ENCODE peak calls at places on chromosomes 4 and X, in four cellular contexts. Q is GM12878, J is K562, F is HepG2. T is an unnamed sample.
A peak's percentile ranks its signal among the peaks of the same experiment; 100 is the strongest.

GRCh38 chr4:80069837-80070788 is 2.9 kb downstream of the ANTXR2 start:
- DNase-seq in F (no peak), Q (no peak), J (no peak), T (no peak)

GRCh38 chr4:20248155-20248558 is 3.5 kb upstream of the SLIT2 start:
- DNase-seq in J (no peak), F (peak; percentile 1), Q (no peak), T (no peak)

GRCh38 chr4:185920691-185921260 is 108.8 kb upstream of the SORBS2 start:
- DNase-seq in Q (no peak), F (no peak), J (no peak), T (no peak)

GRCh38 chrX:153303276-153304262 is 18.0 kb downstream of the PNMA6F start:
- DNase-seq in F (no peak), Q (no peak), J (no peak), T (no peak)

GRCh38 chrX:70166601-70167590 is 10.4 kb upstream of the DGAT2L6 start:
- DNase-seq in J (peak; percentile 16), Q (no peak), F (peak; percentile 9), T (peak; percentile 12)

GRCh38 chrX:119960639-119961038 is 17.1 kb upstream of the NKAP start:
- DNase-seq in F (no peak), Q (no peak), J (no peak), T (no peak)

GRCh38 chrX:112636288-112636687 is 43.5 kb downstream of the LHFPL1 start:
- DNase-seq in J (no peak), F (no peak), Q (no peak), T (no peak)

GRCh38 chr4:2923678-2924173 is 39.5 kb downstream of the NOP14 start:
- DNase-seq in Q (no peak), J (no peak), F (no peak), T (no peak)

GRCh38 chrX:69133561-69134542 is 31.4 kb downstream of the PJA1 start:
- DNase-seq in J (peak; percentile 34), Q (no peak), F (peak; percentile 59), T (peak; percentile 78)

GRCh38 chr4:81260443-81261102 is 45.6 kb upstream of the PRKG2 start:
- DNase-seq in J (peak; percentile 14), F (no peak), Q (no peak), T (no peak)

GRCh38 chrX:149762696-149763614 is 10.9 kb upstream of the HSFX1 start:
- DNase-seq in F (no peak), Q (no peak), J (no peak), T (no peak)

GRCh38 chr4:40629401-40630334 is at the start of gene RBM47:
- DNase-seq in Q (no peak), F (no peak), J (no peak), T (peak; percentile 76)

GRCh38 chr4:151644625-151645024 is 116.2 kb downstream of the GATB start:
- DNase-seq in F (peak; percentile 44), J (peak; percentile 42), Q (no peak), T (peak; percentile 6)

GRCh38 chr4:188754372-188755002 is 615.2 kb downstream of the TRIML1 start:
- DNase-seq in F (no peak), J (no peak), Q (no peak), T (no peak)

GRCh38 chrX:45517090-45517973 is 316.7 kb upstream of the DIPK2B start:
- DNase-seq in J (no peak), F (peak; percentile 16), Q (no peak), T (no peak)

GRCh38 chrX:56802921-56803848 is 74.1 kb downstream of the NBDY start:
- DNase-seq in J (peak; percentile 29), F (peak; percentile 39), Q (peak; percentile 77), T (no peak)

GRCh38 chrX:130726661-130727060 is 176.3 kb downstream of the ENOX2 start:
- DNase-seq in F (no peak), Q (no peak), J (no peak), T (no peak)

GRCh38 chr4:105992641-105993305 is 97.5 kb downstream of the NPNT start:
- DNase-seq in Q (no peak), F (no peak), J (no peak), T (no peak)

GRCh38 chr4:105988671-105989070 is 93.4 kb downstream of the NPNT start:
- DNase-seq in J (no peak), F (no peak), Q (no peak), T (no peak)

GRCh38 chr4:105991726-105992125 is 96.5 kb downstream of the NPNT start:
- DNase-seq in F (no peak), Q (no peak), J (no peak), T (no peak)

GRCh38 chr4:105990933-105991332 is 95.7 kb downstream of the NPNT start:
- DNase-seq in F (no peak), Q (no peak), J (no peak), T (peak; percentile 4)

DNA sequence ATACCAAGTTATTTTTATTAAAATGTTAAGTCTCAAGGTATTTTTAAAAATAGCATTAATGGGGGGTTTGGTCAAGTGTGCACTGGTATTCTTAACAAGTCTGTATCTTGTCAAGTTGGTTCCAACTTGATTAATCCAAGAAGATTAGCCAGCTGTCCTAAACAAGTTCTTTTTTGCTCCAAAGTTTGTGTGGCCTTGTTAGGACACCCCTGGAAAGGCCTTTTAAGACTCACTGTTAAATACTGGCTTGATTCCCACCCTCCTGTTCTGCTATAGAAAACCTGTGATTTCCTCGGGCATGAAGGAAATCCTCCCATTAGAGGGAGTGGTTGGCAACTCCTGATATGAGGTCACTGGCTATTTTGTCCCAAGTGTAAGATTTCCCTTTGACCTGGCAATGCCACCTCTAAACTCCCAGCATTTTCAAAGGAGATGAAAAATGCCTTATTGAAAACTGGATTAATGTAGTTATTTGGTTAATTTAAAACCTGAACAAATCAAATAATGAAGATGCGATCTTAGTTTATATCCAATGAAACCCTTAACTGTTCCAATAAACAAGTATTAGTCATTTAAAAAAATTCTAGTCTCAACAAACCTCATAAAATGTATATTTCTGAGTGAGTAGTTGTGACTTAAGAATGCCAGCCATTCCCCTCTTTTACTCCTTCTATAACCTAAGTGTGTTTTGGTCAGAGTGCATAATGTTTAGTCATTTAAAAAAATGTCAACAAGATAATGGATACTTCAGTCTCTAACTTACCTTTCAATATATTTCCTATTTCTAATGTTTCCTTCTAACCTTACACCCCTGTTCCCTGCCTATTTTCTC is 94.4 kb downstream of the NPNT start:
- DNase-seq in F (no peak), J (no peak), Q (no peak), T (no peak)
- TF ChIP-seq POLR2AphosphoS2 in F (no peak), J (no peak), Q (no peak), T (no peak)

GRCh38 chr4:179225594-179225993 is 1783.4 kb upstream of the AGA start:
- DNase-seq in F (no peak), Q (no peak), J (no peak), T (no peak)
- TF ChIP-seq JUNB in F (no peak), Q (no peak), J (no peak), T (no peak)

GRCh38 chr4:6534050-6534449 is 40.9 kb upstream of the MAN2B2 start:
- DNase-seq in J (no peak), Q (no peak), F (no peak), T (no peak)
- TF ChIP-seq POLR2AphosphoS2 in J (no peak), Q (no peak), F (no peak), T (no peak)

GRCh38 chr4:35538807-35539206 is 705.5 kb downstream of the ARAP2 start:
- DNase-seq in F (no peak), J (no peak), Q (no peak), T (no peak)
- TF ChIP-seq JUNB in F (no peak), J (no peak), Q (no peak), T (no peak)

GRCh38 chr4:70365479-70365878 is 4.9 kb downstream of the SMR3A start:
- DNase-seq in J (no peak), Q (no peak), F (peak; percentile 23), T (no peak)
- TF ChIP-seq POLR2AphosphoS2 in J (no peak), Q (no peak), F (no peak), T (no peak)

GRCh38 chr4:109079177-109079576 is 223.3 kb downstream of the COL25A1 start:
- DNase-seq in J (no peak), Q (no peak), F (no peak), T (no peak)
- TF ChIP-seq JUNB in J (no peak), Q (no peak), F (no peak), T (no peak)

GRCh38 chr4:25927361-25928040 is 13.5 kb downstream of the SMIM20 start:
- DNase-seq in F (no peak), Q (no peak), J (no peak), T (no peak)
- TF ChIP-seq POLR2AphosphoS2 in F (no peak), Q (no peak), J (no peak), T (no peak)

DNA sequence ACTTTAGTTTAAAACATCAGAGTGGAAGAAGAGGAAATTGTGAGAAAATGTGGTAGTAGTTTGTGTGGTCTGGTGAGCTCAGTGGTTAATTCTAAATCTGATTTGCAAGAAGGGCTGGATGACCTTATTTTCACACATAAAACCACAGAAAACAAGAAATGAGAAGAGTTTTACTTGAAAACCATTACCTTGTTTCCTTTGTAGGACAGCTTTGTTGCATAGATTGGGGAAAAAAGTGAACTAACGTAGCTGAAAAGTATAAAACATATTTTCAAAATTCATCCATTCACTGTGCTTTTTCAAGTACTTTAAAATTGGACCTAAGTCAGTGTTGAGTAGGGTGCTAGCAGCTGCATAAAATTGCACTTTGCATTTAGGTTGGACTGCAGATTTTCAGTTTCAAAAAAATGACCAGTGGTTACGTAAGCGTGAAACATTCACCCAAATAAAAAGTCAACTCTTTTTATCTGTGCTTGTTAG is 211.3 kb downstream of the ARHGAP10 start:
- DNase-seq in F (no peak), J (no peak), Q (peak; percentile 62), T (no peak)
- TF ChIP-seq JUNB in F (no peak), J (no peak), Q (peak; percentile 79), T (no peak)

DNA sequence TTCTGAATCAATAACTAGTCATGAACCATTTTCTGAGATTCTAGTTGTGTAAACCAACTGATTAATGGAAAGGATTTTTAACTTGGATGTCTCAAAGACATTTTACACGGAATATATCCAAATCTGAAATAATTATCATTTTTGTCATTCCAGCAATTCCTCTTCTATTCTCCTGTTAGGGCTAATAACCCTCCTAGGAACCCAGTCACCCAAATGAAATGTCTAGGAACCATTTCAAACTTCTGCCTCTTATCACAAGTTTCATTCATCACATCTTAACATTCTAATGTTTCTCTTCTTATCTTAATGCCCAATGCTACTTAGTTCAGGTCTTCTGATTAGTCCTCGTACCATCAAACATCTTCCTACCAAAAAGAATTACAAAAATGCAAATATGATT is 639.8 kb downstream of the DMD start:
- DNase-seq in Q (no peak), J (no peak), F (no peak), T (no peak)
- TF ChIP-seq POLR2AphosphoS2 in Q (no peak), J (no peak), F (no peak), T (no peak)